ENCODE peak calls at places on chromosomes 6 and 20, in ten cellular contexts. Y, Q, D, S, Z, V, R, M, W and X are unnamed samples.

GRCh38 chr6:20479075-20479871 is 55.0 kb upstream of the CDKAL1 start:
- DNase-seq in Y (no peak), Q (no peak), D (no peak), S (no peak), Z (no peak), V (peak), R (no peak), M (no peak), W (no peak), X (no peak)

GRCh38 chr20:19275630-19276071 is 63.2 kb downstream of the SLC24A3 start:
- DNase-seq in Y (no peak), Q (peak), D (no peak), S (peak), Z (no peak), V (no peak), R (peak), M (no peak), W (no peak), X (no peak)

GRCh38 chr20:63659370-63659769 is 1.3 kb downstream of the RTEL1 start:
- DNase-seq in Y (no peak), Q (no peak), D (peak), S (no peak), Z (no peak), V (no peak), R (no peak), M (no peak), W (no peak), X (no peak)

GRCh38 chr6:170270984-170271593 is 19.8 kb downstream of the DLL1 start:
- DNase-seq in Y (no peak), Q (no peak), D (no peak), S (no peak), Z (peak), V (no peak), R (no peak), M (no peak), W (no peak), X (no peak)

GRCh38 chr6:3334579-3334978 is 75.8 kb downstream of the PSMG4 start:
- DNase-seq in Y (no peak), Q (no peak), D (no peak), S (no peak), Z (no peak), V (no peak), R (peak), M (no peak), W (no peak), X (no peak)

GRCh38 chr20:19915111-19915798 is 101.9 kb upstream of the NAA20 start:
- DNase-seq in Y (no peak), Q (no peak), D (no peak), S (no peak), Z (no peak), V (no peak), R (no peak), M (no peak), W (no peak), X (no peak)

GRCh38 chr20:50242863-50243609 is 52.4 kb downstream of the CEBPB start:
- DNase-seq in Y (no peak), Q (no peak), D (peak), S (no peak), Z (no peak), V (no peak), R (peak), M (peak), W (no peak), X (no peak)

GRCh38 chr20:330233-331149 is 5.1 kb downstream of the SOX12 start:
- DNase-seq in Y (peak), Q (no peak), D (peak), S (peak), Z (no peak), V (peak), R (no peak), M (peak), W (peak), X (no peak)

GRCh38 chr6:121838842-121839241 is 403.4 kb downstream of the GJA1 start:
- DNase-seq in Y (no peak), Q (no peak), D (no peak), S (no peak), Z (peak), V (peak), R (no peak), M (peak), W (no peak), X (peak)

GRCh38 chr6:161533266-161533665 is 259.4 kb upstream of the AGPAT4 start:
- DNase-seq in Y (no peak), Q (no peak), D (no peak), S (no peak), Z (no peak), V (no peak), R (no peak), M (no peak), W (no peak), X (no peak)

GRCh38 chr6:125095501-125096301 is 57.9 kb upstream of the TPD52L1 start:
- DNase-seq in Y (no peak), Q (no peak), D (no peak), S (no peak), Z (no peak), V (peak), R (no peak), M (peak), W (no peak), X (no peak)

GRCh38 chr6:134041093-134041492 is 11.3 kb downstream of the SLC2A12 start:
- DNase-seq in Y (no peak), Q (no peak), D (peak), S (no peak), Z (no peak), V (peak), R (no peak), M (no peak), W (no peak), X (no peak)

GRCh38 chr6:155273438-155273837 is 9.6 kb downstream of the CLDN20 start:
- DNase-seq in Y (no peak), Q (no peak), D (peak), S (no peak), Z (no peak), V (peak), R (no peak), M (peak), W (peak), X (peak)

GRCh38 chr6:54801669-54802068 is 44.9 kb upstream of the FAM83B start:
- DNase-seq in Y (no peak), Q (no peak), D (peak), S (no peak), Z (no peak), V (peak), R (no peak), M (no peak), W (no peak), X (no peak)

GRCh38 chr20:54535045-54535444 is 59.7 kb downstream of the DOK5 start:
- DNase-seq in Y (no peak), Q (no peak), D (no peak), S (no peak), Z (no peak), V (peak), R (no peak), M (no peak), W (no peak), X (no peak)

GRCh38 chr6:8131265-8131897 is 29.0 kb upstream of the EEF1E1 start:
- DNase-seq in Y (peak), Q (no peak), D (peak), S (no peak), Z (no peak), V (peak), R (peak), M (peak), W (peak), X (peak)

GRCh38 chr6:11766589-11767450 is 11.8 kb downstream of the ADTRP start:
- DNase-seq in Y (no peak), Q (peak), D (peak), S (no peak), Z (no peak), V (peak), R (no peak), M (peak), W (no peak), X (peak)

GRCh38 chr20:9493818-9494217 is 20.6 kb upstream of the LAMP5 start:
- DNase-seq in Y (no peak), Q (no peak), D (no peak), S (no peak), Z (no peak), V (no peak), R (no peak), M (no peak), W (no peak), X (no peak)

GRCh38 chr6:125153541-125154183 is at the start of gene TPD52L1:
- DNase-seq in Y (peak), Q (peak), D (peak), S (peak), Z (peak), V (peak), R (peak), M (peak), W (peak), X (peak)

GRCh38 chr20:17751640-17752039 is 51.9 kb downstream of the BANF2 start:
- DNase-seq in Y (no peak), Q (no peak), D (no peak), S (no peak), Z (no peak), V (no peak), R (no peak), M (no peak), W (no peak), X (no peak)

GRCh38 chr20:22531056-22531615 is 53.2 kb downstream of the FOXA2 start:
- DNase-seq in Y (no peak), Q (no peak), D (no peak), S (no peak), Z (no peak), V (no peak), R (no peak), M (no peak), W (no peak), X (no peak)

GRCh38 chr20:62936996-62937352 is 973 bp upstream of the GID8 start:
- DNase-seq in Y (no peak), Q (no peak), D (peak), S (no peak), Z (no peak), V (peak), R (no peak), M (no peak), W (no peak), X (peak)